ENCODE peak calls at places on chromosomes 11 and 22, in four cellular contexts. P is endothelial cell, E is HFF-Myc, W is coronary artery. I is an unnamed sample.

GRCh38 chr11:18011633-18012313 is 1.1 kb downstream of the SERGEF start:
- DNase-seq in P (no peak), E (no peak), W (no peak), I (no peak)

GRCh38 chr11:2584812-2585565 is 114.8 kb downstream of the KCNQ1OT1 start:
- DNase-seq in P (peak), E (no peak), W (peak), I (no peak)

GRCh38 chr22:50191041-50191740 is 5.5 kb downstream of the TRABD start:
- DNase-seq in P (no peak), E (no peak), W (no peak), I (no peak)

GRCh38 chr11:43555811-43556210 is 124.7 kb upstream of the HSD17B12 start:
- DNase-seq in P (no peak), E (no peak), W (no peak), I (no peak)

GRCh38 chr11:123351375-123351774 is 78.7 kb upstream of the GRAMD1B start:
- DNase-seq in P (no peak), E (no peak), W (no peak), I (no peak)

GRCh38 chr11:35526370-35526792 is 965 bp upstream of the PAMR1 start:
- DNase-seq in P (no peak), E (peak), W (no peak), I (peak)

GRCh38 chr11:115941044-115941443 is 436.8 kb upstream of the CADM1 start:
- DNase-seq in P (no peak), E (no peak), W (no peak), I (no peak)

GRCh38 chr22:47175151-47175760 is 412.8 kb downstream of the TBC1D22A start:
- DNase-seq in P (no peak), E (no peak), W (peak), I (no peak)

GRCh38 chr11:94638278-94638901 is 71.2 kb downstream of the PIWIL4 start:
- DNase-seq in P (no peak), E (no peak), W (no peak), I (peak)

GRCh38 chr11:88428959-88429358 is 91.4 kb upstream of the CTSC start:
- DNase-seq in P (no peak), E (no peak), W (no peak), I (no peak)

GRCh38 chr11:74675761-74676160 is 55.5 kb downstream of the CHRDL2 start:
- DNase-seq in P (no peak), E (no peak), W (no peak), I (no peak)

DNA sequence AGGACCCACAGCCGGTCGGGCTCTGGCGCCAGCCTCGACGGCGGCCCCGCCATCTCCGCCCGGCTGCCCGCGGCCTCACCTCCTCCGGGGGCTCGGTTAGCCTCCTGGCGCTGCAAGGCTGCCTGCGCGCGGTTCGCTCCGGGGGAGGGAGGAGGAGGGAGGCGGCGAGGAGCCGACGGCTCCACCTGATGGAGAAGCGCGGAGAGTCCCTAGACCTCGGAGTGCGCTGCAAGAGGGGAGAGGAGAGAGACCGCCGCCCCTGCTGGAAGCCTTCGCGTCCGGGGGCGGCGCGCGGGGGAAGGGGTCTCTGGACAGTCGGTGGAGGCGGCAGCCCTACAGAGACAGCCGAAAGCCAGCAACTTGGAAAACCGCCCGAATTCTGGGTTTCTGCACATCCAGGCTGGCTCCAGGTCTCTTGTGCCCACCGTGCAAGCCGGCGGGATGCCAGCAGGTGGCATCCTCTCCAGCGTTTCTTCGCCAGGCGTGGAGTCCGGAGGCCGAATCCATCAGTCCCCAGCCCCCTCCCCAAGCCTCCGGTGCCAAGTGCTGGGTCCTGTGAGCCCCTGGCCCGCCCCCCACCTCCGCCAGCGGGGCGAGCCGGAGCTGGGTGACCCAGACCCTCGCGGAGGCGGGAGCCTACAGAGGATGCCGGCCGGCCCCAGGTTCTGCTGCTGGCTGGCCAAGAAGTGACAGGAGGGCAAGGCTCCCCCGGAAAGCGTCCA is 2.9 kb upstream of the KIRREL3 start:
- DNase-seq in P (peak), E (no peak), W (no peak), I (peak)
- TF ChIP-seq CTCF in P (peak), E (peak), W (no peak), I (peak)

GRCh38 chr22:22720724-22721261 is 76.4 kb downstream of the GGTLC2 start:
- DNase-seq in P (no peak), E (no peak), W (no peak), I (no peak)

GRCh38 chr22:22716136-22716535 is 71.7 kb downstream of the GGTLC2 start:
- DNase-seq in P (no peak), E (no peak), W (peak), I (no peak)

GRCh38 chr22:22717723-22718122 is 73.3 kb downstream of the GGTLC2 start:
- DNase-seq in P (no peak), E (no peak), W (no peak), I (no peak)

GRCh38 chr22:22721681-22722309 is 77.4 kb downstream of the GGTLC2 start:
- DNase-seq in P (no peak), E (no peak), W (no peak), I (peak)

DNA sequence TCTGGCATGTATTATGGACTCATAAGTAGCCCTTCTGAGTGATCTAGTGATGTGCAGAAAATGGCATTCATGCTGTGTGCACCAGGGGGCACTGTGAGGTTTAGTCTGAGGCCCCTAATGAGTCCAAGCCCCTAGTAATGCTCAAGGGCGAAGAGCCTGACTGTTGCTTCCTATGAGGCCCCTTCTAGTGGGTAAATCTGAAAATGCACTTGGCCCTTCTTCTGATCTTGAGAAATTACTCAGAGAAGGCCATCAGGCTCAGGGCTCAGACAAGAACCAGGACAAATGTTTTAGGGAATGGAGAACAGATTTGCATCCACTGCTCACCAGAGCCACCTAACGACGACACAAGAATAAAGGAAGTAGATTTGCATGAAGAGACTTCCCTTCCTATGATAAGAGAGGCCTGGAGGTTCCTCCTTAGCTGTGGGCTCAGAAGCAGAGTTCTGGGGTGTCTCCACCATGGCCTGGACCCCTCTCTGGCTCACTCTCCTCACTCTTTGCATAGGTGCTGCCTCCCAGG is 75.8 kb downstream of the GGTLC2 start:
- DNase-seq in P (peak), E (peak), W (peak), I (peak)
- TF ChIP-seq CTCF in P (peak), E (peak), W (no peak), I (peak)

GRCh38 chr11:34417203-34417602 is 21.5 kb upstream of the CAT start:
- DNase-seq in P (no peak), E (no peak), W (no peak), I (no peak)
- TF ChIP-seq CTCF in P (no peak), E (peak), W (no peak), I (no peak)

GRCh38 chr11:133078591-133079179 is 453.6 kb downstream of the OPCML start:
- DNase-seq in P (peak), E (no peak), W (no peak), I (peak)
- TF ChIP-seq CTCF in P (peak), E (peak), W (peak), I (peak)

DNA sequence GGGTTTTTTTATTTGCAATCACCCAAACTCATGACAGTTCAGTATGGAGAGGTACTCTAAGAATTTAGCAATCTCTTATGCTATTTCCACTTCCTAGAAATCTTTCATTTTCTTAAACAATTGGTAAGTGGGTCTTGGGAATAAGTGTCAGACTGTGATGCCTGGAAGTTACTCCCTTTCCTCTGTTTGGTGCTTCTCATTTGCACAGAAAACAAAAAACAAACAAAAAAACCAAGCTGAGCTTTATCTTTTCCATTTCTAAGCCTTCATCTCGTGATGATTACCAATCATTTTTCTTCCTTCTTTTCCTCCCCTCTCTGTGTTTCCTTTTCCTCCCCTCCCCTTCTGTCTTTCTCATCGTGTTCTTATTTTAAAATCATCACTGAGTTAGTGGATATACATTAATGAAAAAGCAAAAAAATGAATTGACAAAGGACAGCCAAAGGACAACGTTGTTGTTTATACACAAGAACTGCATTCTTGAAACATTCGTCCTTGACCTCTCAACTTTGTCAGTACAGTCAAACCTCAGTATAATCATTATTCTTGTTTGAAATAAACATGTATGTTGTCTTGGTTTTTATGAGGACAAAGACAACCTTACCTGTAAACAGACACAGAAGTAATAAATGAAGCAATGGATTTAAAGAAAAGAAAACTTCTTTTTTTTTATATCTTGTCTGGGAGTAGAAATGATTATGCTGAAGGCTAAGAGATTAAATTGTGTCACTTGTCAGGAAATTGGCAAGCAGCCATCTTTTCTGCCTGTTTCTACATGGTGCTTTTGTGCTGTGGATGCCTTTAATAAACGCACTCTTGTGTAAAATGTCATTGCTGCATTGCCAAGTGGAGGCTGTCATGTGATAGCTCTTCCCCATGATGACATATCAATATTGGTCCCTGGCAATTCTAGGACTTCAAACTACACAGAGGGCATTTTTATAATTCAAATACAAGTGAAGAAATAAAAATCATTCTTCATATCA is 803.2 kb upstream of the CCDC90B start:
- DNase-seq in P (no peak), E (no peak), W (no peak), I (no peak)
- TF ChIP-seq CTCF in P (no peak), E (no peak), W (no peak), I (no peak)

GRCh38 chr11:46630237-46630636 is 12.9 kb downstream of the ATG13 start:
- DNase-seq in P (no peak), E (no peak), W (no peak), I (no peak)
- TF ChIP-seq CTCF in P (no peak), E (no peak), W (no peak), I (no peak)

DNA sequence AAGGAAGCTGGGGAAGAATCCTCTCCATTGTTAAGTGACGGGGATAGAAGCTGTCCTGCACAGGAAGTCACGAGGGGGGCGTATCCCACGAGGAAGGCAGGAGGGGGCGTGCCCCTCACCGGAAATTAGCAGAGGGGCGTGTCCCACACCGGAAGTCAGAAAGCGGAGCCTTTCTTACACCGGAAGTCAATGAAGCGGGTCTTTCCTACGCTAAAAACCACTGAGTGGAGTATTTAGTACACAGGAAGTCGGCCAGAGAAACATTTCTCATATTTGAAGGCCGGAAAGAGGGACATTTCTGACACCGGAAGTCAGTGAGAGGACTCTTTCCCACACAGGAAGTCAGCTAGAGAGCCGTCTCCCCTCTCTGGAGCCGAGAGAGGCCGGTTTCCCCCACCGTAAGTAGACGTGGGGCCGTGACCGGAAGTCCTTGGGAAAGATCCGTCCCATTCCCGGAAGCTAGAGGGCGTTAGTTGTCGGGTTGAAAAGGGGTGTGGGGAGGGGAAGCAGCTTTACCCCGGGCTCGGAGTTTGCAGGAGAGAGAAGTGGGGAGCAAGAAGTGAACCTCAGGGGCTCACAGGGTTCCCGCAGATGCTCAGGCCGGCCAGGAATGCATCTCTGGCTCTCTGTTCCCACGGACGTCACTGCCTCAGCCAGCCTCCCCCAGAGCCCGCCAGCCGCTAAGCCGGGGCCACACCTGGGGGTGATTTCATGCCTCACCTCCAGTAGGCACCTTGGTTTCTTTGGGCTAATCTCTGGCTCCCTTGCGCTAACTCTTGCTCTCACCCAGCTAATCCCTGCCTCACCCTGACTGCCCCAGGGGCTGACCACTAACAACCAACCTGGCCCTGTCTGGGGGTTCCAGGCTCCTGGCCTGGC is 15.4 kb downstream of the MIAT start:
- DNase-seq in P (peak), E (peak), W (peak), I (peak)
- TF ChIP-seq CTCF in P (peak), E (peak), W (no peak), I (peak)

DNA sequence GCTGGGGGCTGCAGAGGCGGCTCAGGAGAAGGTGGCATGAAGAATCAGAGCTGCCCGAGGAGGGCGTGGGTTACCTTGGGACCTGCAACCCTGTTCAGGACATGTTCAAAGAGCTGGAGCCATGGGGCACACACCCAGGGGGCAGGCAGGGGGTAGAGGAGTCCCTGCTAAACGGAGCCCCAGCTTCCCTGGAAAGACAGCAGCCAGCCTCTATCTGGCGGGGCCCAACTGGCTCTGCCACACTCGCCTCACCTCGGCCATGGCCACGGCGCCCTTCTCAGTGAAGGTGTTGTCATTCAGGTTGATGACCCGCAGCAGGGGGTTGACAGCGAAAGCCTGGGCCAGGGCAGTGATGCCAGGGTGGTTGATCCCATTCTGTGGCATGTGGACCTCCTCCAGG is 17.0 kb upstream of the CHADL start:
- DNase-seq in P (no peak), E (no peak), W (no peak), I (no peak)
- TF ChIP-seq CTCF in P (no peak), E (no peak), W (no peak), I (no peak)

GRCh38 chr22:44567846-44568493 is 69.9 kb upstream of the RTL6 start:
- DNase-seq in P (peak), E (peak), W (no peak), I (peak)
- TF ChIP-seq CTCF in P (peak), E (peak), W (no peak), I (peak)

GRCh38 chr22:42878561-42879305 is 21.7 kb upstream of the ARFGAP3 start:
- DNase-seq in P (no peak), E (no peak), W (no peak), I (no peak)

GRCh38 chr22:42879371-42880021 is 22.4 kb upstream of the ARFGAP3 start:
- DNase-seq in P (no peak), E (no peak), W (no peak), I (no peak)

GRCh38 chr22:42881982-42882656 is 25.0 kb upstream of the ARFGAP3 start:
- DNase-seq in P (no peak), E (no peak), W (no peak), I (no peak)

GRCh38 chr22:42881298-42881697 is 24.2 kb upstream of the ARFGAP3 start:
- DNase-seq in P (no peak), E (no peak), W (no peak), I (no peak)

GRCh38 chr22:42880815-42881214 is 23.7 kb upstream of the ARFGAP3 start:
- DNase-seq in P (no peak), E (no peak), W (no peak), I (no peak)
- TF ChIP-seq CTCF in P (no peak), E (peak), W (no peak), I (peak)

I was measured in HFFc6.